ENCODE peak calls at places on chromosomes 12 and 14, in six cellular contexts. F is HepG2, D is A549, Y is SK-N-SH, K is K562, H is GM12878. T is an unnamed sample.

GRCh38 chr12:67952787-67953186 is 36.5 kb upstream of the IFNG-AS1 start:
- DNase-seq in D (no peak), K (no peak), Y (no peak), H (no peak), F (no peak), T (no peak)

GRCh38 chr12:53481957-53482586 is 17.2 kb downstream of the MAP3K12 start:
- DNase-seq in K (no peak), F (peak), D (peak), Y (peak), H (no peak), T (no peak)

GRCh38 chr12:89200217-89200616 is 152.1 kb downstream of the DUSP6 start:
- DNase-seq in Y (no peak), D (no peak), K (no peak), H (no peak), F (no peak), T (no peak)

GRCh38 chr12:104292872-104293794 is 10.4 kb upstream of the EID3 start:
- DNase-seq in H (no peak), D (peak), K (no peak), Y (no peak), F (no peak), T (no peak)

GRCh38 chr14:22852940-22853767 is 16.8 kb downstream of the MMP14 start:
- DNase-seq in Y (peak), H (peak), F (peak), D (peak), K (peak), T (peak)

GRCh38 chr14:49134940-49135339 is 451.2 kb downstream of the RPS29 start:
- DNase-seq in F (no peak), H (no peak), D (peak), Y (peak), K (no peak), T (no peak)

GRCh38 chr12:59657266-59657665 is 61.4 kb downstream of the SLC16A7 start:
- DNase-seq in Y (no peak), H (no peak), F (no peak), K (no peak), D (no peak), T (peak)

GRCh38 chr12:66662179-66662578 is 16.7 kb downstream of the GRIP1 start:
- DNase-seq in Y (no peak), F (no peak), K (no peak), D (no peak), H (no peak), T (no peak)

GRCh38 chr12:54000105-54000773 is at the start of gene HOXC9:
- DNase-seq in F (no peak), Y (peak), D (no peak), H (no peak), K (peak), T (no peak)

GRCh38 chr12:116278667-116279066 is 1.2 kb upstream of the MED13L start:
- DNase-seq in H (no peak), F (no peak), K (no peak), D (no peak), Y (no peak), T (no peak)

GRCh38 chr12:19288603-19289244 is 150.6 kb upstream of the AEBP2 start:
- DNase-seq in Y (peak), F (peak), H (no peak), K (peak), D (peak), T (peak)

GRCh38 chr14:58876613-58877012 is 238.9 kb downstream of the DACT1 start:
- DNase-seq in Y (no peak), D (no peak), F (no peak), K (no peak), H (no peak), T (peak)

GRCh38 chr12:64824130-64824499 is 332 bp upstream of the TBC1D30 start:
- DNase-seq in H (no peak), K (no peak), D (no peak), Y (no peak), F (no peak), T (no peak)

GRCh38 chr12:64826234-64826633 is 1.8 kb downstream of the TBC1D30 start:
- DNase-seq in D (no peak), K (peak), H (peak), F (no peak), Y (peak), T (peak)

GRCh38 chr12:64821116-64821630 is 3.3 kb upstream of the TBC1D30 start:
- DNase-seq in D (no peak), K (no peak), H (no peak), Y (no peak), F (no peak), T (no peak)

GRCh38 chr12:64825143-64826011 is 930 bp downstream of the TBC1D30 start:
- DNase-seq in H (no peak), D (no peak), F (no peak), Y (peak), K (no peak), T (no peak)

DNA sequence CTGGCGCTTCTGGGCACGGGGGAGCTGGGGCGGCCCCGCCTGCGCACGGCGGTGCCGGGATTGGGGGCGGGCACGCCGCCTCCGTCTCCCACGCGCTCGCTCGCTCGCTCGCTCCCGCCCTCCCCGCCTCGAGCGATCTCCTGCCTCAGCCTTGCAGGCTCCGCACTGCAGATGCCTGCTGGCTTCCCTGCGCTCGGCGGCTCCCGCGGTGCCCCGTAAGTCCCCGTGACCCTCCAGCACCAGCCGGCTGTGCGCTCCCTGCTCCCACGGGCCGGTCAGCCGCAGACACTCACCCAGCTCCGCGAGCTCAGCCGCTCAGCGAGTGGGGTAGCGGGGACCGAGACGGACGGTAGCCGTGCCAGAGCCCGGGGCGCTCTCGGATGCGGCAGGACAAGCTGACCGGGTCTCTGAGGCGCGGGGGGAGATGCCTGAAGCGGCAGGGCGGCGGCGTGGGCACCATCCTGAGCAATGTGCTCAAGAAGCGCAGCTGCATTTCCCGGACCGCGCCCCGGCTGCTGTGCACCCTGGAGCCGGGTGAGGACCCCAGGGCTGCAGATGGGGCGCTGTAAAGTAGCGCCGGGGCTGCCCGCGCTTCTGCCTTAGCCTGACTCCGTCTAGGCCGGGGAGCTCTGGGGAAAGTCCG is at the start of gene TBC1D30:
- DNase-seq in H (no peak), D (no peak), K (peak), F (no peak), Y (peak), T (peak)
- TF ChIP-seq RFX5 in H (no peak), D (no peak), K (no peak), F (no peak), Y (no peak), T (no peak)

DNA sequence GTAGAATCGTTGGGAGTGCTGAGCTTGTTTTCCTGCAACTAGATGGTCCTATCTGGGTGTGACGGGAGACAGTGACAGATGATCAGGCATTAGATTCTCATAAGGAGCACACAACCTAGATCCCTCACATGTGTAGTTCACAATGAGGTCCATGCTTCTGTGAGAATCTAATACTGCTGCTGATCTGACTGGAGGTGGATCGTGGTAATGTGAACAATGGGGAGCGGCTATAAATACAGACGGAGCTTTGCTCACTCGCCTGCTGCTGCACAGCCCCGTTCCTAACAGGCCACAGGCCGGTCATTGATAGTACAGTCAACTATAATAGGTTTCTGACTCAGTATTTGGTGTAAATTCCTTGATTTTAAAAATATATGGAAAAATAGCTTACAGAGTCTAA is 138.8 kb downstream of the GLT1D1 start:
- DNase-seq in F (no peak), K (no peak), D (no peak), Y (no peak), H (no peak), T (no peak)
- TF ChIP-seq RFX5 in F (no peak), K (no peak), D (no peak), Y (no peak), H (no peak), T (no peak)

DNA sequence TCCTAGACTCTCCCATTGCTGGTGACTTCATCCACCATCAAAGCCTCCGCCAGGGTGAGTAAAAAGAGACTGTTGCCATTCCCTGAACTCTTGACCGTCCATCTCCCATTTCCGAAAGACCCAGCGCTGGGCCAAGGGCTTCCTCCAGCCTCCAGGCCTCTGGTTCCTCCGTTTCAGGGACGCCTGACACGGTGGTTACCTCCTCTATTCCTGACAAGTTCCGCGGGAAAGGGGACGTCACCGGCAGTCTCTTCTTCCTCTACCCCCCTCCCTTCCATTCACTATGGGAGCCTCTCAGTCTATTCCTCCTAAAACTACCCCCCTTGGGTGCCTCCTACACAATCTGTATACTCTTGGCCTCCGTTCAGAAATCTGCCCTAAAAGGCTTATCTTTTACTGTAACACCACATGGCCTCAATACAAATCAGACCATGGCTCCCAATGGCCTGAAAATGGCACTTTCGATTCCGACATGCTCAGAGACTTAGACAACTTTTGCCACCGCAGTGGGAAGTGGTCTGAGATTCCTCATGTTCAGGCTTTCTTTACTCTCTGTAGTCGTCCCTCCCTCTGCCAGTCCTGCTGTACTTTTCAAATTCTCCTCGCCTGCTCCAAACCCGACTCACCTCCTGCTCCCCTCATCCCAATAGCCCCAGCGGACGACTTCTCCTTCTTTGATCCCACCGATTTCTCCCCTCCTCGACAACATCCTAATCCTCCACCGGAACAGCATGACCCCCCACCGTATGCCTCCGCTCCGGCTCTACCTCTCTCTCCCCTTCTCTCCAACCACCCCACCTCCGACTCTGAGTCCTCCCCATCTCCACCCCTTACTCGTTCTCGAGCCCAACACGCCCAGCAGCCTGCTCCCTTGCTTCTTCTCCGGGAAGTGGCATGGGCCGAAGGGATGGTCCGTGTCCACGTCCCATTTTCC is 70.4 kb downstream of the MOK start:
- DNase-seq in K (no peak), D (no peak), H (no peak), F (no peak), Y (no peak), T (no peak)
- TF ChIP-seq RFX5 in K (no peak), D (no peak), H (no peak), F (no peak), Y (no peak), T (no peak)

GRCh38 chr14:30655658-30656057 is 33.5 kb downstream of the SCFD1 start:
- DNase-seq in D (no peak), F (no peak), Y (no peak), H (no peak), K (no peak), T (no peak)

GRCh38 chr14:30657606-30658163 is 35.6 kb downstream of the SCFD1 start:
- DNase-seq in Y (no peak), F (peak), H (no peak), K (no peak), D (peak), T (peak)

GRCh38 chr14:30657050-30657449 is 34.9 kb downstream of the SCFD1 start:
- DNase-seq in F (no peak), K (no peak), H (no peak), D (no peak), Y (no peak), T (no peak)

GRCh38 chr14:30655124-30655523 is 33.0 kb downstream of the SCFD1 start:
- DNase-seq in Y (no peak), K (no peak), D (no peak), H (no peak), F (no peak), T (peak)

DNA sequence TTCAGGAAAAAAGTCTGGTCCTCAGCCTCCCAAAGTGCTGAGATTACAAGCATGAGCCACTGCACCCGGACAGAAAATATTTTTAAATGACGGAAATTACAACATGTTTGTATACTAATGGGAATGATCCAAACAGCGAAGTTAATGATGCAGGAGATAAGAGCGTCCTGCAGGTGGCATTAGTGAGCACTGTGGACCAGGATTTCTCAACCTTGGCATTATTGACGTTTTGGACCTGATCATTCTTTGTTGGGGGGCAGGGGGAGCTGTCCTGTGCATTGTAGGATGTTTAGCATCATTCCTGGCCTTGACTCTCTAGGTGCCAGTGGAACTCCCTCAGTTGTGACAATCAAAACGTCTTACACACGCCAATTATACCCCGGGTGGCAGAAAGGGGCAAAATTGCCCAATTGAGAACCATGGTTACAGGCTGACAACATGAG is 34.1 kb downstream of the SCFD1 start:
- DNase-seq in D (peak), Y (peak), K (peak), H (peak), F (peak), T (peak)
- TF ChIP-seq RFX5 in D (no peak), Y (no peak), K (no peak), H (no peak), F (no peak), T (no peak)

GRCh38 chr14:76868453-76869170 is 42.4 kb downstream of the LRRC74A start:
- DNase-seq in D (no peak), K (no peak), Y (no peak), F (no peak), H (no peak), T (no peak)
- TF ChIP-seq RFX5 in D (no peak), K (no peak), Y (no peak), F (no peak), H (no peak), T (no peak)

DNA sequence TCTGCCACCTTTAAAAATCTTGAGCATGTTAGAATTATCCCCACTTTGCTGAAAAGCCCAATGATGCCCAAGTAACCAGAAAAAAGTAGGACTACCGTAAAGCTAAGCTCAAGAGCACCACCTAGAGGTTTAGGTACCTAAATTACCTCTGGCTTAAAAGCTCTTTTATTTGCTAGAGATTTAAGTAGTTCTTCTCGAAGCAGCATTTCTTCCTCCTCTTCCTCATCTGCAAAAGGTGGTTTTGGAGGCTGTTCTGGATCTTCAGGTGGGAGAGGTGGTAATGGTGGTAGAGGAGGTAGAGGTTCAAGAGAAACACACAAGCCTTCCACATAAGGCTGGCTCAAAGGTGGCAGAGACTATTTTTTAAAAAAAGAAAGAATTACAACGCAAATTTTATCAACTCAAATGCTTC is 26.9 kb downstream of the ZFC3H1 start:
- DNase-seq in K (peak), Y (peak), D (peak), F (peak), H (peak), T (peak)
- TF ChIP-seq RFX5 in K (no peak), Y (no peak), D (no peak), F (no peak), H (no peak), T (no peak)

GRCh38 chr14:103847439-103847953 is at the start of gene PPP1R13B:
- DNase-seq in K (peak), H (peak), Y (peak), D (peak), F (peak), T (peak)
- TF ChIP-seq RFX5 in K (no peak), H (no peak), Y (no peak), D (no peak), F (no peak), T (no peak)

DNA sequence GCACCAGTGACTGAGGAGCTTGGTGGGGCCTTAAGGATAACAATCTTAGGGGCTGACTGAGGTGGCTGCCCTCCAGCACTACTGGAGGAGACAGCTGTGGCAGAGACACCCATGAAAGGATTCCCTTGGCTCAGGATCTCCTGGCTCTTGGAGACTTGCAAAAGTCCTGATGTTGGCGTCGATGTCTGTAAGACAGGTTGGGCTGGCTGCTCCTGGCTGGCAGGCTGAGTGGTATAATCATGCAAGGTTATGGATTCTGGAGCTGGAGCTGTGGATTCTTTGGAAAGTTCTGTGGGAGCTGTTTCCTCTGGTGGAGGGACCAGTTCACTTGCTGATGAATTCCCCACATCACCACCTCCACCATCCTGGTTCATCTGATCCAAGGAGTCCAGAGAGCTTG is 24.8 kb downstream of the CHD8 start:
- DNase-seq in D (no peak), K (no peak), H (no peak), Y (no peak), F (no peak), T (no peak)
- TF ChIP-seq RFX5 in D (no peak), K (no peak), H (no peak), Y (no peak), F (no peak), T (no peak)